ENCODE peak calls at places on chromosome 2, in six cellular contexts. One of them, this sample, is unnamed.

GRCh38 chr2:96423866-96424265 is 81.3 kb downstream of the NEURL3 start:
- DNase-seq in breast epithelium: no peak
- DNase-seq in stomach: no peak
- DNase-seq in transverse colon: no peak
- DNase-seq in prostate gland: no peak
- DNase-seq in Peyer's patch: no peak
- DNase-seq in this sample: no peak

GRCh38 chr2:33510589-33510968 is 34.1 kb downstream of the RASGRP3 start:
- DNase-seq in breast epithelium: no peak
- DNase-seq in Peyer's patch: no peak
- DNase-seq in prostate gland: no peak
- DNase-seq in stomach: no peak
- DNase-seq in transverse colon: no peak
- DNase-seq in this sample: no peak

GRCh38 chr2:101387151-101387807 is at the start of gene CREG2:
- DNase-seq in stomach: peak; percentile 75
- DNase-seq in Peyer's patch: peak; percentile 66
- DNase-seq in transverse colon: peak; percentile 32
- DNase-seq in breast epithelium: peak; percentile 55
- DNase-seq in prostate gland: peak; percentile 53
- DNase-seq in this sample: peak; percentile 66

GRCh38 chr2:10783421-10783820 is 29.2 kb downstream of the PDIA6 start:
- DNase-seq in Peyer's patch: no peak
- DNase-seq in prostate gland: no peak
- DNase-seq in transverse colon: no peak
- DNase-seq in breast epithelium: no peak
- DNase-seq in stomach: no peak
- DNase-seq in this sample: no peak

GRCh38 chr2:72289283-72289682 is 141.6 kb upstream of the CYP26B1 start:
- DNase-seq in stomach: no peak
- DNase-seq in prostate gland: no peak
- DNase-seq in Peyer's patch: no peak
- DNase-seq in breast epithelium: no peak
- DNase-seq in transverse colon: no peak
- DNase-seq in this sample: no peak

GRCh38 chr2:17877811-17878221 is 651 bp upstream of the KCNS3 start:
- DNase-seq in Peyer's patch: no peak
- DNase-seq in breast epithelium: no peak
- DNase-seq in transverse colon: peak; percentile 15
- DNase-seq in prostate gland: peak; percentile 10
- DNase-seq in stomach: no peak
- DNase-seq in this sample: no peak

GRCh38 chr2:45683292-45683691 is 31.8 kb downstream of the PRKCE start:
- DNase-seq in stomach: no peak
- DNase-seq in transverse colon: no peak
- DNase-seq in breast epithelium: no peak
- DNase-seq in prostate gland: no peak
- DNase-seq in Peyer's patch: no peak
- DNase-seq in this sample: no peak

GRCh38 chr2:3778841-3779505 is 75.6 kb downstream of the DCDC2C start:
- DNase-seq in prostate gland: no peak
- DNase-seq in stomach: no peak
- DNase-seq in Peyer's patch: no peak
- DNase-seq in transverse colon: no peak
- DNase-seq in breast epithelium: no peak
- DNase-seq in this sample: no peak

GRCh38 chr2:165470351-165470750 is 853 bp downstream of the CSRNP3 start:
- DNase-seq in prostate gland: no peak
- DNase-seq in breast epithelium: no peak
- DNase-seq in stomach: no peak
- DNase-seq in transverse colon: no peak
- DNase-seq in Peyer's patch: no peak
- DNase-seq in this sample: no peak

GRCh38 chr2:96860065-96861029 is 2.5 kb upstream of the ANKRD39 start:
- DNase-seq in prostate gland: no peak
- DNase-seq in breast epithelium: no peak
- DNase-seq in stomach: no peak
- DNase-seq in transverse colon: no peak
- DNase-seq in Peyer's patch: peak; percentile 48
- DNase-seq in this sample: no peak

GRCh38 chr2:160408575-160409291 is 84.9 kb downstream of the RBMS1 start:
- DNase-seq in transverse colon: no peak
- DNase-seq in prostate gland: no peak
- DNase-seq in breast epithelium: no peak
- DNase-seq in stomach: no peak
- DNase-seq in Peyer's patch: no peak
- DNase-seq in this sample: no peak

GRCh38 chr2:160408205-160408561 is 85.4 kb downstream of the RBMS1 start:
- DNase-seq in stomach: no peak
- DNase-seq in Peyer's patch: no peak
- DNase-seq in breast epithelium: no peak
- DNase-seq in transverse colon: no peak
- DNase-seq in prostate gland: no peak
- DNase-seq in this sample: no peak

GRCh38 chr2:160406591-160407392 is 86.8 kb downstream of the RBMS1 start:
- DNase-seq in stomach: peak; percentile 50
- DNase-seq in breast epithelium: no peak
- DNase-seq in prostate gland: peak; percentile 52
- DNase-seq in transverse colon: peak; percentile 58
- DNase-seq in Peyer's patch: peak; percentile 53
- DNase-seq in this sample: no peak

GRCh38 chr2:160409480-160409879 is 84.1 kb downstream of the RBMS1 start:
- DNase-seq in stomach: no peak
- DNase-seq in Peyer's patch: no peak
- DNase-seq in breast epithelium: no peak
- DNase-seq in prostate gland: no peak
- DNase-seq in transverse colon: no peak
- DNase-seq in this sample: no peak

DNA sequence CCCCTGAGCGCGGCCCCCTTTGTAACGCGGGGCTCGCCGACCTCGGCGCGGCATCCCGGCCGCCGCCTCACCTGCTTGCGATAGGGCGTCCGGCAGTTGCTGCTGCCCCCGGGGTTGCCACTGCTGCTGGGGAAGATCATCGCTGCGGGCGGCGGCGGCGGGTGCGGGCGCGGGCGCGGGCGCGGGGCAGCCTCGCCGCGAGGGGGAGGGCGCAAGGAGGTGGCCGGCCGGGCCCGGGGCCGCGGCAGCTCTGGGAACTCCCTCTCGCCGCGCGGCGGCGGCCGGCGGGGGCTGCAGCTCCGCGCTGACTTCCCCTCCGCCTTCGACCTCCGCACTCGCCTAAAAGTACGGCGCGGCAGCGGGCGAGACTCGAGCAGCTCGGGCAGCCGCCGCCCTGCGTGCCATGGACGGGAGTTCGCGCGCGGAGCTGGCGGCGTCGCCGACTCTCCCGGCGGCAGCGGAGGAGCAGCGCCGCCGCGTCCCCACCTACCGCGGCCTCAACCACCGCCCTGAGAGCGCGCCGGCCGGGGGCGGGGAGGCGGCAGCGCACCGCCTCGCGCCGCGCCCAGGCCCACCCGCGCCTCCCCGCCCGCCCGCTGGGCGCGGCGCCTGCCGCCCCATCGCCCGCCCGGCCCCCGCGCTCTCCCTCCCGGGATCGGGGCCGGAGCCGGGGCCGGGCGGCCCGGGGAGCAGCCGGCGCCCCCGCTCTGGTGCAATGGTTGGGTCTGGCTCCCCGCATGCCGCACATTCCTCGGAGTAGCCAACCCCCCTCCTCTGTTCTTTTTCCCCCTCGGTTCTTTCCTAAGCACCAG is 86.0 kb downstream of the RBMS1 start:
- DNase-seq in prostate gland: peak; percentile 43
- DNase-seq in transverse colon: peak; percentile 46
- DNase-seq in breast epithelium: peak; percentile 53
- DNase-seq in stomach: peak; percentile 53
- DNase-seq in Peyer's patch: peak; percentile 62
- DNase-seq in this sample: no peak
- TF ChIP-seq POLR2A in prostate gland: peak; percentile 61
- TF ChIP-seq POLR2A in transverse colon: peak; percentile 36
- TF ChIP-seq POLR2A in breast epithelium: no peak
- TF ChIP-seq POLR2A in stomach: no peak
- TF ChIP-seq POLR2A in Peyer's patch: no peak
- TF ChIP-seq POLR2A in this sample: peak; percentile 78

GRCh38 chr2:20478961-20479360 is 32.1 kb downstream of the RHOB start:
- DNase-seq in Peyer's patch: no peak
- DNase-seq in prostate gland: no peak
- DNase-seq in stomach: no peak
- DNase-seq in transverse colon: no peak
- DNase-seq in breast epithelium: no peak
- DNase-seq in this sample: no peak

GRCh38 chr2:20474757-20475566 is 28.1 kb downstream of the RHOB start:
- DNase-seq in stomach: peak; percentile 17
- DNase-seq in breast epithelium: no peak
- DNase-seq in transverse colon: no peak
- DNase-seq in Peyer's patch: no peak
- DNase-seq in prostate gland: no peak
- DNase-seq in this sample: no peak

GRCh38 chr2:20475567-20475952 is 28.7 kb downstream of the RHOB start:
- DNase-seq in stomach: no peak
- DNase-seq in breast epithelium: no peak
- DNase-seq in prostate gland: no peak
- DNase-seq in Peyer's patch: no peak
- DNase-seq in transverse colon: no peak
- DNase-seq in this sample: no peak

GRCh38 chr2:20476950-20477349 is 30.1 kb downstream of the RHOB start:
- DNase-seq in Peyer's patch: no peak
- DNase-seq in breast epithelium: no peak
- DNase-seq in transverse colon: no peak
- DNase-seq in prostate gland: no peak
- DNase-seq in stomach: no peak
- DNase-seq in this sample: no peak

GRCh38 chr2:20476481-20476880 is 29.6 kb downstream of the RHOB start:
- DNase-seq in stomach: no peak
- DNase-seq in Peyer's patch: no peak
- DNase-seq in transverse colon: no peak
- DNase-seq in breast epithelium: no peak
- DNase-seq in prostate gland: no peak
- DNase-seq in this sample: no peak
- TF ChIP-seq POLR2A in stomach: no peak
- TF ChIP-seq POLR2A in Peyer's patch: no peak
- TF ChIP-seq POLR2A in transverse colon: no peak
- TF ChIP-seq POLR2A in breast epithelium: no peak
- TF ChIP-seq POLR2A in prostate gland: no peak
- TF ChIP-seq POLR2A in this sample: no peak

GRCh38 chr2:171158790-171159325 is 1.8 kb downstream of the TLK1 start:
- DNase-seq in prostate gland: no peak
- DNase-seq in transverse colon: no peak
- DNase-seq in breast epithelium: no peak
- DNase-seq in Peyer's patch: no peak
- DNase-seq in stomach: no peak
- DNase-seq in this sample: peak; percentile 9

GRCh38 chr2:171161425-171162289 is 964 bp upstream of the TLK1 start:
- DNase-seq in transverse colon: no peak
- DNase-seq in prostate gland: no peak
- DNase-seq in stomach: no peak
- DNase-seq in breast epithelium: no peak
- DNase-seq in Peyer's patch: no peak
- DNase-seq in this sample: no peak

GRCh38 chr2:171159326-171160118 is 1.2 kb downstream of the TLK1 start:
- DNase-seq in transverse colon: peak; percentile 49
- DNase-seq in Peyer's patch: peak; percentile 65
- DNase-seq in stomach: peak; percentile 33
- DNase-seq in breast epithelium: peak; percentile 56
- DNase-seq in prostate gland: peak; percentile 44
- DNase-seq in this sample: peak; percentile 14

GRCh38 chr2:171160119-171160629 is 519 bp downstream of the TLK1 start:
- DNase-seq in Peyer's patch: peak; percentile 78
- DNase-seq in prostate gland: peak; percentile 57
- DNase-seq in transverse colon: peak; percentile 71
- DNase-seq in breast epithelium: peak; percentile 67
- DNase-seq in stomach: peak; percentile 69
- DNase-seq in this sample: peak; percentile 52

DNA sequence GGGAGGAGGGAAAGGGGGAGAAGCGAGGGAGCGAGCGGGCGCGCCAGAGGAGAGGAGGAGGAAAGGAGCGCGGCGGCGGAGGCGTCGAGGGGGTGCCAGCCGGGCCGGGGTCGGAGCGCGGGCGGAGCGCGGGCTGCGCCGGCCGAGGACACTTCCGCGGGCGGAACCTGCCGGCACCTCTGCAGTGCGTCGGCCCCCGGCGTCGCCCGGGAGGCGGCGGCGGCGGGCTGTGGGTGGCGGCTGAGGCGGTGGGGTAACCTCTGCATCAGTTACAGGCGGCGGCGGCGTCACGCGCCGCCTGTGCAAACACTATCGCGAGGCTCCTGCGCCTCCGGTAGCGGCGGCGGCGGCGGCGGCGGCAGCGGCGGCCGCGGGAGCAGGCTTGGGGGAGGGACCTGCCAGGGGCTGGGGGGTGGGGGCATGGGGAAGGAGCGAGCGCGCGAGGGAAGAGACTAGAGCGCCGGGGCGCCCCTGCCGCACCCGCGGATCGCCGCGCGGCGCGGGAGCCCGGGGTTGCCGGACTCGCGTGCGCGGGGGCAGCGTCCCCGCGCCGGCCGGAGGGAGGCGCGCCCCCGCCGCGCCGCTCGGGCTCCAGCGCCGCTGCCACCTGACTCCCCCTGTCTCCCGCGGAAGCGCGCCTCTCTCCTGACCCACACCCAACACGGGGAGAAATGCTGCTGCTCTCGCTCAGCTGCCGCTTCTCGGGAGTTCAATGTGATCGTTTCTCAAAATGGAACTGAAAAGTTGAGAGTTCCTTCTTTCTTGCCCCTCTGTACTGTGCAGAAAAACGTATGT is at the start of gene TLK1:
- DNase-seq in transverse colon: peak; percentile 83
- DNase-seq in stomach: peak; percentile 77
- DNase-seq in breast epithelium: peak; percentile 66
- DNase-seq in Peyer's patch: peak; percentile 87
- DNase-seq in prostate gland: peak; percentile 74
- DNase-seq in this sample: peak; percentile 78
- TF ChIP-seq POLR2A in transverse colon: peak; percentile 3
- TF ChIP-seq POLR2A in stomach: no peak
- TF ChIP-seq POLR2A in breast epithelium: no peak
- TF ChIP-seq POLR2A in Peyer's patch: peak; percentile 31
- TF ChIP-seq POLR2A in prostate gland: peak; percentile 43
- TF ChIP-seq POLR2A in this sample: peak; percentile 40

DNA sequence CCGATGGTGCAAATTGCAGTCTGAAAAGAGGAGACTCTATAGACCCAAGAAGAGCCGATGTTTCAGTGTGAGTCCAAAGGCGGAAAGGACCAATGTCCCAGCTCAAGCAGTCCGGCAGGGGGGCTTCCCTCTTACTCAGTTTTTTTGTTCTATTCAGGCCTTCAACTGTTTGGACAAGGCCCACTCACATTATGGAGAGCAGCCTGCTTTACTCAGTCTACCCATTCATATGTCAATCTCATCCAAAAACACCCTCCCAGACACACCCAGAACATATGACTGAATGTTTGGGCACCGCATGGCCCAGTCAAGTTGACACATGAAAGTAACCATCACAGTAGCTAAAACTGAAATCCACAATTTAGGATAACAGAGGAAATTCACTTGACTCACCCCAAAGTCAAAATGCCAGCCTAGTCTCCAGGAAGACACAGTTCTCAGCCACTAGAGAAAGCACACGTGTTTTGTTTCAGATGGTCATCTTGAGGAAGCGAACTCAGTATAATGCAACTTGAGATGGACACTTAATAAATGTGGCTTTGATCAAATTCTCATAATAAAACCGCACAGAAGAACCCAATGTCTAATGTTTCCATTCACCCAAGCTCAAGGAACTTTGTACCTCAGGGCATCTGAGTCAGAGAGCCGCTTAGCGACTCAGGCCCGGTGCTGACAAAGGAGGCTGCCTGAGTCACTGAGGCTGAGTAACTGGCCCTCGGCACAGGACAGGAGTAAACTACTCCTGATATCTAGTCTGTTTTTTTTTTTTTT is 2.4 kb downstream of the FHL2 start:
- DNase-seq in stomach: peak; percentile 74
- DNase-seq in prostate gland: no peak
- DNase-seq in Peyer's patch: peak; percentile 78
- DNase-seq in transverse colon: peak; percentile 78
- DNase-seq in breast epithelium: peak; percentile 79
- DNase-seq in this sample: peak; percentile 73
- TF ChIP-seq POLR2A in stomach: no peak
- TF ChIP-seq POLR2A in prostate gland: no peak
- TF ChIP-seq POLR2A in Peyer's patch: peak; percentile 21
- TF ChIP-seq POLR2A in transverse colon: no peak
- TF ChIP-seq POLR2A in breast epithelium: no peak
- TF ChIP-seq POLR2A in this sample: no peak